ENCODE peak calls at places on chromosomes 13 and 19, in nine cellular contexts. J, V, O, U, A, K, W, M and F are unnamed samples.

GRCh38 chr13:95552539-95553270 is at the start of gene CLDN10:
- DNase-seq in J (no peak), V (no peak), O (no peak), U (peak), A (no peak), K (no peak), W (no peak), M (peak), F (no peak)

GRCh38 chr13:73092831-73093230 is 34.0 kb downstream of the KLF5 start:
- DNase-seq in J (no peak), V (no peak), O (no peak), U (no peak), A (no peak), K (no peak), W (no peak), M (no peak), F (no peak)

GRCh38 chr19:19642506-19643157 is 825 bp downstream of the GMIP start:
- DNase-seq in J (no peak), V (no peak), O (no peak), U (no peak), A (no peak), K (no peak), W (no peak), M (no peak), F (no peak)

GRCh38 chr13:113167575-113167974 is 9.1 kb downstream of the PROZ start:
- DNase-seq in J (no peak), V (no peak), O (no peak), U (no peak), A (no peak), K (no peak), W (no peak), M (no peak), F (no peak)

GRCh38 chr19:12884926-12885748 is 1.9 kb downstream of the KLF1 start:
- DNase-seq in J (peak), V (peak), O (peak), U (no peak), A (peak), K (peak), W (no peak), M (peak), F (no peak)

GRCh38 chr19:3061214-3062161 is 807 bp downstream of the TLE5 start:
- DNase-seq in J (peak), V (no peak), O (peak), U (no peak), A (peak), K (peak), W (no peak), M (peak), F (no peak)

GRCh38 chr13:20773194-20774080 is at the start of gene EEF1AKMT1:
- DNase-seq in J (peak), V (peak), O (peak), U (peak), A (peak), K (peak), W (peak), M (peak), F (peak)

GRCh38 chr19:6402834-6403608 is 10.1 kb upstream of the GTF2F1 start:
- DNase-seq in J (no peak), V (peak), O (no peak), U (no peak), A (no peak), K (no peak), W (no peak), M (no peak), F (no peak)

GRCh38 chr19:48639483-48640375 is 2.5 kb upstream of the DBP start:
- DNase-seq in J (no peak), V (no peak), O (no peak), U (no peak), A (no peak), K (peak), W (no peak), M (no peak), F (no peak)

GRCh38 chr13:32595306-32595705 is 9.1 kb downstream of the PDS5B start:
- DNase-seq in J (no peak), V (no peak), O (no peak), U (no peak), A (no peak), K (no peak), W (no peak), M (no peak), F (no peak)

GRCh38 chr19:14906711-14907110 is 20.8 kb upstream of the OR7A17 start:
- DNase-seq in J (no peak), V (no peak), O (no peak), U (no peak), A (no peak), K (no peak), W (no peak), M (no peak), F (no peak)

GRCh38 chr19:33767898-33768413 is 28.7 kb upstream of the KCTD15 start:
- DNase-seq in J (no peak), V (peak), O (no peak), U (no peak), A (no peak), K (no peak), W (no peak), M (peak), F (no peak)

GRCh38 chr19:2056810-2057192 is 5.8 kb upstream of the MKNK2 start:
- DNase-seq in J (no peak), V (no peak), O (no peak), U (no peak), A (no peak), K (no peak), W (no peak), M (no peak), F (no peak)

GRCh38 chr19:30244533-30244932 is 127.7 kb upstream of the ZNF536 start:
- DNase-seq in J (no peak), V (no peak), O (no peak), U (no peak), A (no peak), K (no peak), W (no peak), M (no peak), F (no peak)

GRCh38 chr13:49443327-49443688 is 556 bp downstream of the CAB39L start:
- DNase-seq in J (no peak), V (peak), O (no peak), U (no peak), A (no peak), K (no peak), W (no peak), M (peak), F (no peak)

GRCh38 chr19:13356686-13357280 is 149.5 kb downstream of the CACNA1A start:
- DNase-seq in J (no peak), V (no peak), O (no peak), U (no peak), A (no peak), K (no peak), W (no peak), M (no peak), F (no peak)

GRCh38 chr19:51060973-51061372 is 3.9 kb downstream of the KLK13 start:
- DNase-seq in J (no peak), V (no peak), O (no peak), U (no peak), A (no peak), K (no peak), W (no peak), M (no peak), F (no peak)

GRCh38 chr19:10122066-10122465 is 2.4 kb upstream of the EIF3G start:
- DNase-seq in J (no peak), V (peak), O (no peak), U (no peak), A (peak), K (no peak), W (no peak), M (no peak), F (peak)

GRCh38 chr19:16470911-16471811 is 609 bp downstream of the EPS15L1 start:
- DNase-seq in J (peak), V (peak), O (no peak), U (no peak), A (no peak), K (no peak), W (no peak), M (no peak), F (no peak)

GRCh38 chr19:55181740-55182139 is 1.7 kb upstream of the SYT5 start:
- DNase-seq in J (no peak), V (no peak), O (no peak), U (no peak), A (no peak), K (no peak), W (no peak), M (no peak), F (no peak)

GRCh38 chr19:11031421-11032070 is 57.7 kb upstream of the LDLR start:
- DNase-seq in J (no peak), V (no peak), O (no peak), U (no peak), A (no peak), K (no peak), W (no peak), M (no peak), F (no peak)

GRCh38 chr13:112748947-112749346 is 59.1 kb downstream of the ATP11A start:
- DNase-seq in J (no peak), V (peak), O (no peak), U (no peak), A (no peak), K (no peak), W (peak), M (no peak), F (no peak)

GRCh38 chr19:22612316-22612715 is 21.8 kb upstream of the ZNF492 start:
- DNase-seq in J (no peak), V (no peak), O (no peak), U (no peak), A (no peak), K (no peak), W (no peak), M (no peak), F (no peak)
- H3K4me3 ChIP-seq in J (no peak), V (no peak), O (no peak), U (no peak), A (no peak), K (no peak), W (no peak), M (no peak), F (no peak)

DNA sequence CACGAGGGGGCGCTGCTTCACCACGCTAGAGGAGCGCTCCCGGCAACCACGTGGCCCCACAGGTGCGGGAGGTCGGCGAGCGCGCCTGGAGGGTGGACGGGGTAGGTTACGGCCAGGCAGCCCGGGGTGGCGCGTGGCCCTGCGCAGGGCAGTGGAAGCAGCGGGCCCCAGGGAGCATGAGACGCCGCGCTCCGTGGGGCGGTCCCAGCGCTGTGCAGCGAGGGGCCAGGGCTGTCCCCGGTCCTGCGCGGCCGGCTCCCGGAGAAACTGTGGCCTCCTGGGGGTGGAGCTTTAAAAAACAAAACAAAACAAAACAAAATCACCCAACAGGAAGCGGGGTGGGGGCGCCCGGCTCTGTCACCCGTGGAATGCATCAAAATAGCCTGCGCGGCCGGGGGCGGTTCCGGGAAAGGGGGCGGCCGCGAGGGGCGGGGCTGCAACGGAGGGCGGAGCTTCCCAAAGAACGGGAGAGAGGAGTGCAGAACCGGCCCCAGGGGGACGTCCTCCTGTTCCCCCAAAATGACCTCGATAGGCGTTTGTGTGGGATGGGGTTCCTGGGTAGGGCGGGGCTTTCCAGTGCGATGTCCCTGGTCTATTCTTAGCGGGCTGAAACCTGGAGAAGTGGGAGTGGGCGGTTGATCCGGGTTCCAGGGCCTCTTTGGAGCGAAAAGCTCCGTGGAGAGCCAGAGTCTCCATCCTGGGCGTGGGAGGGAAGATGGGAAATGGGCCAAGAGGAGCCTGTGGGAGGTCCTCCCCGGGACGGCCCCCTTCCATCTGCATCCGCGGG is 27.3 kb downstream of the NUMBL start:
- DNase-seq in J (peak), V (peak), O (peak), U (peak), A (peak), K (peak), W (peak), M (peak), F (no peak)
- TF ChIP-seq CTCF in J (peak), V (peak), O (peak), U (peak), A (peak), K (peak), W (peak), M (peak), F (peak)

GRCh38 chr19:8196271-8196908 is 12.8 kb upstream of the CERS4 start:
- DNase-seq in J (no peak), V (no peak), O (no peak), U (no peak), A (no peak), K (no peak), W (no peak), M (no peak), F (no peak)
- H3K4me3 ChIP-seq in J (no peak), V (no peak), O (no peak), U (no peak), A (no peak), K (no peak), W (no peak), M (no peak), F (no peak)

GRCh38 chr19:49869009-49869483 is 1.7 kb upstream of the PNKP start:
- DNase-seq in J (no peak), V (no peak), O (peak), U (no peak), A (no peak), K (no peak), W (no peak), M (no peak), F (no peak)

GRCh38 chr19:49870309-49870901 is 3.0 kb upstream of the PNKP start:
- DNase-seq in J (peak), V (no peak), O (no peak), U (no peak), A (no peak), K (no peak), W (no peak), M (no peak), F (no peak)

GRCh38 chr19:49866933-49867782 is at the start of gene PNKP:
- DNase-seq in J (peak), V (peak), O (peak), U (peak), A (peak), K (peak), W (peak), M (peak), F (no peak)

GRCh38 chr19:49871349-49871985 is 4.1 kb upstream of the PNKP start:
- DNase-seq in J (no peak), V (peak), O (no peak), U (no peak), A (no peak), K (no peak), W (no peak), M (no peak), F (no peak)

DNA sequence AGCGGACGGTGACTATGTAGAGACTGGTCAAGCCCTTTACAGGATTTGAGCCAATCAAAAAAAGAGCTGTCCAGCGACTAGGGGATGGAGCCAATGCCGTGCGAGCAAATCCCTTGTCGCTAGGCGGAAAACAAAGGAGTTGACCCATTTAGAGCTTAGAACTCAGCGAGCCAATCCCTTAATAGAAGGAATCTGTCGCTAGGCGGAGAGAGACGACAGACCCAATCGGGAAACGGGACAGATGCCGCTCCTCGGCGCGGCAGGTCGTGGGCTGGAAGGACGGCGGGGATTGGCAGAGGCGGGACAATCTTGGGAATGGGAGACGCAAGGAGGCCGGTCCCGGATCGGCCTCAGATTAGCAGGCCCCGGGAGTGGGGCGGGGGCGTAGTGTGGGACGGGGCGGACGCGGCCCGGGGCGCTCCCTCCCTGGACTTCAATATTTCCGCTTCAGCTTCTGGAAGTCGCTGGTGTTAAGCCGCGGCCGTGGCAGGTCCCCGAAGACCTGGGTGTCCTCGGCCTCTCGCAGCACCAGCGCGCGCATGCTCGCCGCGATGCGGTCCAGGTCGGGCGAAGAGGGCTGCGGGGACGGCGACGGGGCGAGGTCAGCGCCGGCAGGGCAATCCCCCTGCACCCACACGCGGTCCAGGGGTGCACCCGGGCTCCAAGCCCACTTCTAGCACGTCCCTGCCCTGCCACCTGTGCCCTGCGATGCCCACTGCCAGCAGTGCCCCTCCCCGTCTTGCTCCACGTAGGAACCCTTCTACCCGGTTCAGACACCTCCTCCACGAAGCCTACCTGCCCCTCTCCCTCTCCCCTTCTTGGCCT is 2.3 kb upstream of the PNKP start:
- DNase-seq in J (peak), V (peak), O (peak), U (peak), A (peak), K (peak), W (peak), M (peak), F (peak)
- TF ChIP-seq CTCF in J (peak), V (no peak), O (no peak), U (no peak), A (peak), K (peak), W (no peak), M (peak), F (no peak)

GRCh38 chr13:27007166-27007565 is 164.4 kb downstream of the USP12 start:
- DNase-seq in J (no peak), V (no peak), O (no peak), U (no peak), A (no peak), K (no peak), W (no peak), M (no peak), F (no peak)
- H3K4me3 ChIP-seq in J (peak), V (peak), O (no peak), U (no peak), A (peak), K (peak), W (peak), M (peak), F (peak)

DNA sequence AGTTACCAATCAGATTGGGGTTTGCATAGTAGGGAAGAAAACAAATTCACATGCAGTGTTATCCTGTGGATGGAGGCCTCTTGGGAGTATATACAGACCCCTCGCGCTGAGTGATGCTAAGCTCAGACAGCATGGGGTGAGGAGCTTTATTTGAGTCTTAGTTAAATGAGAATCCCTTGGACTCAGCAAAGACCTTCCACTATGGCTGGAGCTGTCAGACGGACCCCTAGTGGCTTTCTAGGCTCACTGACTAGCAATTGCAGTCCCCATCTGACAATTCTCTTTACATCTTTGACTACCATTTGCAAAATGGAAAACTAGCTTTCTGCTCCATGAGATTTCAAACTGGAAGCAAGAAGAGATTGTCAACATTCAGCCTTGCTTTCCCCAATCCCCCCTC is 90.4 kb downstream of the STOML3 start:
- DNase-seq in J (no peak), V (no peak), O (no peak), U (no peak), A (no peak), K (no peak), W (no peak), M (peak), F (no peak)
- TF ChIP-seq CTCF in J (no peak), V (peak), O (no peak), U (no peak), A (no peak), K (no peak), W (no peak), M (peak), F (no peak)

DNA sequence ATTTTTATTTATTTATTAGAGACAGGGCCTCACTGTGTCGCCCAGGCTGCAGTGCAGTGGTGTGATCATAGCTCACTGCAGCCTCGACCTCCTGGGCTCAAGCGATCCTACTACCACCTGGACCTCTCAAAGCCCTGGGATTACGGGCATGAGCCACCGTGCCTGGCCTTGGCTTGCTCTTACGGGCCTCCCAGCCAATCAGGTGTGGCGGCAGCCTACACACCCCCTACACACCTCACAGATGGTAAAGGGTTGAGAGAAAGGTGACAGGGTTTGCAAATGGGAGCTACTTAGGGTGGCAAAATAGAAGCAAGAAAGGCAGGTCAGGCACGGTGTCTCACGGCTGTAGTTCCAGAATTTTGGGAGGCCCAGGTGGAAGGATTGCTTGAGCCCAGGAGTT is 1.0 kb upstream of the ZBTB32 start:
- DNase-seq in J (no peak), V (no peak), O (no peak), U (no peak), A (no peak), K (no peak), W (no peak), M (no peak), F (no peak)
- H3K4me3 ChIP-seq in J (peak), V (no peak), O (no peak), U (no peak), A (no peak), K (peak), W (no peak), M (no peak), F (no peak)